ENCODE peak calls at places on chromosomes 4 and X, in ten cellular contexts. A is GM13976; E is non-pigmented ciliary epithelial cell; Y is hippocampal formation; N is mucosa of descending colon; Q is cardiac muscle cell; K is heart left ventricle; X is stimulated activated CD4-positive, alpha-beta T cell treated with anti-CD3 and anti-CD28 coated beads, Interleukin-15, amount 100 ng/mL, for 48 hours; H is SK-N-SH; R is AG10803. W is an unnamed sample.

GRCh38 chrX:131845771-131846170 is 177.3 kb upstream of the STK26 start:
- DNase-seq in N (no peak), H (no peak), Q (no peak), A (no peak), E (no peak), K (no peak), X (no peak), Y (no peak), R (no peak), W (no peak)

GRCh38 chr4:73603307-73603710 is 16.9 kb downstream of the RASSF6 start:
- DNase-seq in Q (peak), E (peak), A (peak), R (no peak), H (no peak), Y (no peak), K (no peak), X (no peak), N (peak), W (no peak)

GRCh38 chr4:19614171-19614570 is 637.5 kb upstream of the SLIT2 start:
- DNase-seq in R (peak), H (no peak), Y (no peak), K (no peak), Q (peak), E (no peak), A (no peak), N (no peak), X (no peak), W (no peak)

GRCh38 chr4:1242506-1243450 is 6.2 kb downstream of the CTBP1 start:
- DNase-seq in Y (no peak), E (no peak), Q (no peak), A (no peak), H (peak), R (no peak), N (peak), X (no peak), K (no peak), W (no peak)

GRCh38 chr4:8409271-8410065 is 31.1 kb downstream of the ACOX3 start:
- DNase-seq in A (no peak), X (no peak), N (peak), R (peak), Q (peak), E (no peak), H (peak), K (peak), Y (no peak), W (peak)

GRCh38 chrX:154653048-154653401 is 354 bp downstream of the CTAG2 start:
- DNase-seq in E (no peak), X (no peak), K (no peak), H (no peak), A (no peak), Q (no peak), Y (no peak), R (no peak), N (no peak), W (no peak)

GRCh38 chr4:71187399-71188196 is 151.2 kb upstream of the SLC4A4 start:
- DNase-seq in A (no peak), H (no peak), N (peak), Q (peak), K (peak), Y (no peak), E (no peak), R (peak), X (no peak), W (peak)

GRCh38 chr4:10030946-10031662 is 9.8 kb upstream of the SLC2A9 start:
- DNase-seq in A (no peak), E (no peak), R (no peak), X (no peak), H (no peak), Q (no peak), K (no peak), N (no peak), Y (no peak), W (no peak)

GRCh38 chr4:121370729-121371325 is 10.0 kb downstream of the QRFPR start:
- DNase-seq in Q (peak), N (no peak), X (no peak), K (peak), R (peak), H (peak), Y (no peak), A (peak), E (no peak), W (peak)

GRCh38 chr4:88605744-88606143 is 13.5 kb downstream of the HERC3 start:
- DNase-seq in R (no peak), A (no peak), X (no peak), H (no peak), Q (no peak), Y (no peak), K (no peak), N (no peak), E (no peak), W (no peak)

GRCh38 chr4:39792128-39792527 is 94.2 kb downstream of the UBE2K start:
- DNase-seq in A (no peak), E (no peak), K (no peak), N (no peak), H (no peak), Y (no peak), Q (no peak), X (no peak), R (no peak), W (no peak)

GRCh38 chr4:158934996-158935669 is 166.3 kb downstream of the FNIP2 start:
- DNase-seq in Y (no peak), Q (no peak), E (no peak), R (peak), K (no peak), X (no peak), H (no peak), A (no peak), N (no peak), W (no peak)

GRCh38 chr4:98658287-98659105 is at the start of gene TSPAN5:
- DNase-seq in Y (peak), Q (peak), R (peak), E (no peak), A (peak), X (peak), H (peak), N (peak), K (peak), W (peak)

GRCh38 chr4:65825121-65825520 is 154.8 kb upstream of the EPHA5 start:
- DNase-seq in R (no peak), H (no peak), X (no peak), Q (peak), N (no peak), K (no peak), Y (no peak), E (peak), A (no peak), W (no peak)

GRCh38 chr4:72909461-72909860 is 160.1 kb downstream of the COX18 start:
- DNase-seq in A (no peak), H (peak), N (no peak), Q (peak), X (no peak), K (no peak), E (no peak), R (peak), Y (no peak), W (peak)

GRCh38 chr4:180449395-180449956 is 1793.7 kb upstream of the TENM3 start:
- DNase-seq in Q (peak), X (no peak), E (no peak), R (no peak), K (no peak), A (peak), Y (no peak), H (peak), N (no peak), W (no peak)

GRCh38 chrX:84192006-84192405 is 4.0 kb upstream of the RPS6KA6 start:
- DNase-seq in E (no peak), R (no peak), H (no peak), N (no peak), X (no peak), K (no peak), Y (no peak), A (no peak), Q (no peak), W (no peak)

GRCh38 chr4:177667687-177668086 is 225.4 kb upstream of the AGA start:
- DNase-seq in X (no peak), A (no peak), E (no peak), H (no peak), Y (no peak), R (no peak), N (no peak), Q (no peak), K (no peak), W (no peak)

GRCh38 chrX:17591741-17592110 is 145.6 kb upstream of the SCML1 start:
- DNase-seq in H (no peak), E (no peak), N (no peak), Q (peak), Y (no peak), X (no peak), A (no peak), R (peak), K (no peak), W (peak)

GRCh38 chrX:118823263-118824172 is at the start of gene ZCCHC12:
- DNase-seq in H (peak), N (peak), R (no peak), A (peak), X (no peak), K (peak), Y (peak), Q (peak), E (no peak), W (peak)

GRCh38 chr4:6582889-6583504 is 8.0 kb downstream of the MAN2B2 start:
- DNase-seq in A (no peak), R (peak), Y (no peak), H (peak), K (no peak), E (no peak), N (no peak), Q (peak), X (no peak), W (peak)

GRCh38 chrX:69387559-69388487 is 116.3 kb upstream of the NALF2 start:
- DNase-seq in K (peak), X (peak), N (peak), R (peak), H (peak), Y (peak), Q (peak), E (no peak), A (peak), W (peak)

GRCh38 chr4:108036252-108036651 is 46.6 kb downstream of the HADH start:
- DNase-seq in X (peak), E (no peak), K (peak), R (no peak), Q (no peak), N (no peak), A (peak), Y (no peak), H (no peak), W (no peak)

GRCh38 chr4:80360102-80360501 is 24.6 kb downstream of the CFAP299 start:
- DNase-seq in E (no peak), N (no peak), R (no peak), A (no peak), K (no peak), Y (no peak), H (no peak), X (no peak), Q (no peak), W (no peak)

GRCh38 chr4:38386654-38387188 is 277.3 kb upstream of the KLF3 start:
- DNase-seq in Q (no peak), R (no peak), X (no peak), A (no peak), E (no peak), H (no peak), Y (no peak), K (no peak), N (no peak), W (no peak)

GRCh38 chr4:67700119-67700873 is 659 bp downstream of the UBA6 start:
- DNase-seq in R (peak), H (peak), Q (peak), Y (no peak), N (no peak), X (no peak), A (peak), E (no peak), K (no peak), W (peak)

GRCh38 chrX:48531359-48531954 is 8.1 kb upstream of the TBC1D25 start:
- DNase-seq in K (no peak), R (peak), Y (no peak), H (no peak), A (no peak), N (no peak), E (no peak), X (no peak), Q (peak), W (peak)

GRCh38 chrX:133229361-133229760 is 11.2 kb upstream of the TFDP3 start:
- DNase-seq in H (no peak), X (no peak), A (no peak), R (no peak), Y (no peak), K (no peak), Q (no peak), E (peak), N (no peak), W (no peak)

GRCh38 chrX:20270557-20270880 is 3.8 kb upstream of the RPS6KA3 start:
- DNase-seq in R (peak), K (no peak), N (no peak), E (no peak), Q (peak), A (no peak), H (no peak), Y (no peak), X (no peak), W (no peak)

GRCh38 chr4:116358633-116359222 is 726.6 kb downstream of the TRAM1L1 start:
- DNase-seq in K (no peak), Y (no peak), A (peak), X (peak), N (no peak), H (peak), Q (peak), E (peak), R (peak), W (peak)

GRCh38 chr4:55397521-55398321 is 2.0 kb downstream of the TMEM165 start:
- DNase-seq in Y (no peak), K (no peak), R (peak), H (no peak), X (no peak), E (no peak), Q (peak), N (no peak), A (no peak), W (peak)

GRCh38 chr4:38082424-38083374 is 122.5 kb downstream of the PTTG2 start:
- DNase-seq in A (no peak), X (no peak), N (no peak), Q (peak), R (peak), Y (no peak), K (no peak), E (no peak), H (no peak), W (peak)

GRCh38 chr4:183591301-183591700 is 67.7 kb downstream of the RWDD4 start:
- DNase-seq in A (no peak), K (no peak), R (peak), X (no peak), H (no peak), Y (no peak), Q (no peak), E (no peak), N (no peak), W (peak)

GRCh38 chrX:123603516-123603915 is 129.3 kb downstream of the THOC2 start:
- DNase-seq in E (no peak), Y (no peak), K (no peak), R (peak), N (no peak), Q (no peak), A (no peak), H (no peak), X (no peak), W (no peak)

GRCh38 chrX:143455045-143455444 is 62.2 kb downstream of the SPANXN3 start:
- DNase-seq in Q (peak), X (no peak), N (no peak), E (no peak), H (no peak), R (no peak), K (no peak), A (no peak), Y (no peak), W (no peak)

GRCh38 chrX:63050225-63050624 is 300.9 kb downstream of the SPIN4 start:
- DNase-seq in X (no peak), Y (no peak), R (no peak), N (no peak), Q (no peak), H (peak), A (peak), E (no peak), K (no peak), W (no peak)

GRCh38 chr4:7661066-7661748 is 226.5 kb upstream of the PSAPL1 start:
- DNase-seq in N (no peak), K (no peak), X (no peak), H (no peak), Y (no peak), R (no peak), Q (no peak), E (no peak), A (no peak), W (no peak)

GRCh38 chrX:45709381-45709780 is 508.7 kb upstream of the DIPK2B start:
- DNase-seq in H (no peak), Q (no peak), Y (no peak), K (no peak), E (no peak), N (no peak), A (no peak), R (peak), X (no peak), W (no peak)

GRCh38 chrX:48937065-48937907 is 18.5 kb upstream of the PIM2 start:
- DNase-seq in R (no peak), Y (no peak), H (no peak), E (no peak), K (peak), N (peak), Q (peak), X (peak), A (peak), W (no peak)

W was measured in AG20443.